ENCODE peak calls at places on chromosomes 12 and 14, in seven cellular contexts. V, N, I, H, X, A and M are unnamed samples.

GRCh38 chr12:99043319-99043914 is 398.3 kb downstream of the APAF1 start:
- DNase-seq in H (peak), V (peak), I (peak), X (peak), N (peak), A (peak), M (peak)

GRCh38 chr12:53289891-53290290 is 5.5 kb upstream of the PFDN5 start:
- DNase-seq in V (peak), N (no peak), A (no peak), X (no peak), I (no peak), H (no peak), M (no peak)

GRCh38 chr12:3172124-3173007 is 95.2 kb downstream of the TSPAN9 start:
- DNase-seq in A (peak), X (no peak), I (no peak), H (no peak), N (peak), V (no peak), M (no peak)

GRCh38 chr12:43255642-43256041 is 296.4 kb downstream of the ADAMTS20 start:
- DNase-seq in I (no peak), V (no peak), A (no peak), H (no peak), X (no peak), N (no peak), M (no peak)

GRCh38 chr12:116727902-116728301 is 10.0 kb downstream of the SPRING1 start:
- DNase-seq in A (no peak), N (no peak), X (no peak), V (no peak), I (no peak), H (no peak), M (no peak)

GRCh38 chr14:104977681-104978647 is at the start of gene AHNAK2:
- DNase-seq in A (peak), N (peak), V (peak), H (no peak), I (peak), X (peak), M (peak)

GRCh38 chr12:6201199-6201608 is 1.0 kb downstream of the CD9 start:
- DNase-seq in A (no peak), V (no peak), H (peak), I (no peak), N (peak), X (no peak), M (no peak)

GRCh38 chr14:99327458-99328250 is 55.7 kb upstream of the BCL11B start:
- DNase-seq in V (no peak), X (no peak), I (no peak), N (no peak), H (no peak), A (no peak), M (no peak)

GRCh38 chr12:13179159-13180074 is 17.1 kb upstream of the EMP1 start:
- DNase-seq in X (peak), N (peak), V (peak), A (peak), I (peak), H (peak), M (no peak)

GRCh38 chr14:93369393-93370266 is 22.6 kb downstream of the COX8C start:
- DNase-seq in X (no peak), H (peak), N (no peak), V (no peak), A (no peak), I (peak), M (peak)

GRCh38 chr12:24408305-24408704 is 458.8 kb upstream of the SOX5 start:
- DNase-seq in V (no peak), H (peak), X (no peak), I (no peak), A (no peak), N (no peak), M (no peak)

GRCh38 chr14:87864356-87865230 is 128.4 kb downstream of the GALC start:
- DNase-seq in N (no peak), I (no peak), A (no peak), H (no peak), X (no peak), V (no peak), M (no peak)

DNA sequence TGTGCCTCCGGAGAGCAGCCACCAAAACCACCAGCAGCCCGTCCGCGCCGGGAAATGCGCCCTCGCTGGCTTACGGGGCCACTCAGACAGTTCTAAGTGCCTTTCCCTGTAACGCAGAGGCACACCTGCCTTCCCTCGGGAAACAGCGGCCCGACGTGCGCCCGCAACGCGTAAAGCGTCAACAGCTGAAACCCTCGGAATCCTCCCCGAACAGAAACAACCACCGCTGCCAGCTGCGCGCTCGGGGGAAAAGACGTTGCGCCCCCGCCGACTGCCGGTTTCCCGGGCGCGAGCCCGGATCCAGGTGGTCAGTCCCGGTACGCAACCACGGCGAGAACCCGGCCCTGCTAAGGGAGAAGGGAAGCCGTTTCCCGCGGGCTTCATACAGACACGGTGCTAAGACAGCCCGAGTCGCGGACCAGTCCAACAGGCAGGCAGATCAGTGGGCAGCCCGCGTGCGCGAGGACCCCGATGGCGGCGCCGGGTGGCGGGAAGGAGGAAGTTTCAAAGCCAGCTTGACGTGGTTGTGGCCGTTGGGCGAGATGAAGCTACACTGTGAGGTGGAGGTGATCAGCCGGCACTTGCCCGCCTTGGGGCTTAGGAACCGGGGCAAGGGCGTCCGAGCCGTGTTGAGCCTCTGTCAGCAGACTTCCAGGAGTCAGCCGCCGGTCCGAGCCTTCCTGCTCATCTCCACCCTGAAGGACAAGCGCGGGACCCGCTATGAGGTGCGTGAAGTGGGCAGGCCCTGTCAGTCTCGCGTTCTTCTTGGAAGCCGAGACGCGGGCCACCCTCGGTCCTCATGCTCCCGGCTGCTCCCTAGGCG is at the start of gene LRR1:
- DNase-seq in H (peak), N (peak), X (peak), V (peak), A (peak), I (peak), M (peak)
- TF ChIP-seq CTCF in H (no peak), N (no peak), X (no peak), V (no peak), A (no peak), I (no peak), M (no peak)

GRCh38 chr12:108568653-108569154 is 6.3 kb downstream of the ISCU start:
- DNase-seq in N (no peak), V (no peak), I (no peak), A (no peak), X (no peak), H (peak), M (no peak)

GRCh38 chr12:108573310-108573709 is 10.9 kb downstream of the ISCU start:
- DNase-seq in X (no peak), A (no peak), I (no peak), N (no peak), V (no peak), H (peak), M (no peak)

GRCh38 chr12:108571604-108572165 is 9.3 kb downstream of the ISCU start:
- DNase-seq in V (no peak), A (no peak), N (no peak), H (no peak), I (no peak), X (no peak), M (no peak)

GRCh38 chr12:108572166-108572790 is 9.9 kb downstream of the ISCU start:
- DNase-seq in A (no peak), H (peak), N (no peak), V (no peak), I (no peak), X (peak), M (no peak)

GRCh38 chr12:108570743-108571603 is 8.6 kb downstream of the ISCU start:
- DNase-seq in H (peak), V (peak), X (peak), N (no peak), A (no peak), I (no peak), M (no peak)
- TF ChIP-seq CTCF in H (peak), V (peak), X (peak), N (no peak), A (no peak), I (peak), M (no peak)

DNA sequence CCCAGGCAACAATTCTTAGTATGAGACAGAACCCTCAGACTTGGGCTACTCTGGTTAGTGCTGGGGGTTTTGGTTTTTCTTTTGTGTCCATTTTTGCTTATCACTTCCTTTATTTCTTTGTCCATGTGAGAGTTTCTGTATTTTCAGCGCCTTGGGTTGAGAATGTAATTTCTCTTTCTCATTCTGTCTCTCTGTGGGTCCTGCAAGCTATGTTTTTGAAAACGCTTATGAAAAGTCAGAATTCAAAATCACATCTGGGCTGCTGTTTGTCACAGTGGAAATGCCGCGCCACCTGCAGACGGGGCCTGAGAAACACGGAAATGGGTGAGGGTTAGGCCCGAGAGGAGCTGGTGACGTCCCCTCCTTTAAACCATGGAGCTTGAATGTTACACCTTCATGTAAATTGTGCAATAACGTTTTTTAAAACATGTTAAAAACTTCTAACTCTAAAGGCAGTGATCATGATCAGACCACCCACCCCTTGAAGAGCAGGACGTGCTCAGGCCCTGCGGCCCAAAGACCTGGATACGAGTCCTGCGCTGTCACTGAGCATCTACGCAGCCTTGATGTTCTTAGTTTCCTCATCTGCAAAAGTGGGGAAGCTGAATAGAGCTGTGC is 26.1 kb downstream of the JDP2 start:
- DNase-seq in H (peak), N (no peak), A (no peak), V (no peak), I (no peak), X (no peak), M (no peak)
- TF ChIP-seq CTCF in H (peak), N (no peak), A (no peak), V (peak), I (no peak), X (no peak), M (no peak)

DNA sequence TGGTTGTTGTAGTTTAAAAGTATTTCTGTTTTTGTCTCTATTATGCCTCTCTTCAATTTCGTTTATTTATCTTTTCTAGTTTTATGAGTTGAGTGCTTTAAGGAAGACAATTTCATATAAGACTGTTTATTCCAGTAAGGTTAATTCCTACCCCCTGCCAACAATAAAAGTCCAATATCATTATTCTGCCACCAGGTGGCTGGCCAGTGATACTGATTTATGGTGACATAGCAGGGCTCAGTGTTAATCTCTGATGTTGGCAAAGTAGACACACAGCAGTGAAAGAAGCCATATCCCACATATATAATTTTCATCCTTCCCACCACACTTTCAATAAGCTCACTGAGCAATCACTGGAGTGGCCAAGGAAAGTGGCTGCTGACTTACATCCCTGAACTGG is 69.0 kb upstream of the BMP4 start:
- DNase-seq in N (no peak), V (peak), I (peak), A (no peak), H (no peak), X (peak), M (no peak)
- TF ChIP-seq CTCF in N (peak), V (peak), I (peak), A (no peak), H (peak), X (peak), M (peak)

GRCh38 chr12:27229367-27229766 is 14.7 kb upstream of the STK38L start:
- DNase-seq in I (no peak), V (no peak), X (no peak), H (no peak), A (no peak), N (no peak), M (no peak)
- TF ChIP-seq CTCF in I (no peak), V (no peak), X (no peak), H (no peak), A (no peak), N (no peak), M (no peak)

GRCh38 chr12:82019533-82019932 is 260.4 kb upstream of the PPFIA2 start:
- DNase-seq in N (no peak), H (peak), A (no peak), I (no peak), X (peak), V (peak), M (no peak)
- TF ChIP-seq CTCF in N (peak), H (peak), A (no peak), I (peak), X (peak), V (peak), M (peak)

DNA sequence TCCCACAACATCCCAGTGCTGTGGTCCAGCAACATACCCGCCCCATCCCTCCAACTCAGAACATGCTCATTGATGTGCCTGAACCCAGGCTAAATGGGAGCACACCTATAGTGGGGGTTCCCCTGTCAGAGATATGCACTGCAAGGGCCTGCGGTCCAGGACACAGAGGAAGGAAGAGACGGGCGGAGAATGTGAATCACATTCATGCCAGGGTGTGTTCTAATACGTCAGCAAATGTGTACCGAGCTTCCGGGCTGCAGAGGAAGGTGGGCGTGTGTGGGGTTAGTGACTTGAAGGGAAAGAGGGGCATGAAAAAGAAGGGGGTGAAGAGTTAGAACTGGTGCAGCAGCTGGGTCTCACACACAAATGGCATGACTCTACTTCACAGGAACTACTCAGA is 83.7 kb downstream of the DPF3 start:
- DNase-seq in I (no peak), A (no peak), N (no peak), X (no peak), H (no peak), V (no peak), M (no peak)
- TF ChIP-seq CTCF in I (no peak), A (no peak), N (no peak), X (no peak), H (no peak), V (no peak), M (no peak)

GRCh38 chr12:46354799-46355194 is 17.8 kb downstream of the SLC38A2 start:
- DNase-seq in N (no peak), I (no peak), H (no peak), A (no peak), X (no peak), V (no peak), M (no peak)

GRCh38 chr12:46351861-46352595 is 20.5 kb downstream of the SLC38A2 start:
- DNase-seq in I (no peak), A (no peak), V (peak), H (no peak), N (no peak), X (no peak), M (no peak)

GRCh38 chr12:46351138-46351537 is 21.4 kb downstream of the SLC38A2 start:
- DNase-seq in I (no peak), H (no peak), V (no peak), X (no peak), A (no peak), N (no peak), M (no peak)

GRCh38 chr12:46356655-46357437 is 15.7 kb downstream of the SLC38A2 start:
- DNase-seq in A (no peak), N (no peak), H (no peak), V (no peak), I (no peak), X (no peak), M (no peak)

DNA sequence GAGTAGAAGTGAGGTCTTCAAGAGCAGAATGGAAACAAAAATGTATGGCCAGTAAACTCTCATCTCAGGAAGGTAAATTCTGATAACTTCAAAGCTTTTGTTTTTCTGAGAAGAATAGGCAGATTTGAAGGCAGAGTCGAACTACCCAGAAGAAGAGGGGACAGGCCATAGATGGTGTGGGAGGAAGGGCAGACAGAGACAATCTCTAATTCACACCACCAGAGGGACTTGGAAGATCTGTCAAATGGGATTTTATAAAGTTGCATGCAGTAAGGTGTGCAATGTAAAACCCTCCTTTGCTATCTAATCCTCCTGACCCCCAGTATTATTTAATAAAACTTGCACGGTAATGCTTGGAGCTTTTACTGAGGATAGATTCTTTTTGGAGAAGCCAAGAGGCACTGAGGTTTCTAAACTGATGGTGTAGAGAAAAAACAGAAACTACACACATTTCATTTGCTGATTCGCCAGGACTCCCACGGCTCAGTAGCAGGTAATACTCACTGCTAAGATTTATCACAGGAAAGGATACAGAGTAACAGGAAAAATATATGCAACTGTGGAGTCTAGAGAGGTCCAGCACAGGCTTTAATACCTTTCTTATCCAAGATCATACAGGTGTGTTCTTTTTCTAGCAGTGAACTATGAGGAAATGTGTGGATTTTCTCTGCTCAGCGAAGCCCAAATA is 18.3 kb downstream of the SLC38A2 start:
- DNase-seq in V (no peak), I (no peak), N (no peak), X (no peak), A (no peak), H (peak), M (no peak)
- TF ChIP-seq CTCF in V (no peak), I (peak), N (no peak), X (peak), A (no peak), H (peak), M (peak)

GRCh38 chr12:118119449-118119879 is 15.7 kb upstream of the VSIG10 start:
- DNase-seq in V (no peak), X (no peak), N (no peak), H (no peak), A (no peak), I (no peak), M (no peak)
- TF ChIP-seq CTCF in V (no peak), X (no peak), N (no peak), H (no peak), A (no peak), I (no peak), M (no peak)

DNA sequence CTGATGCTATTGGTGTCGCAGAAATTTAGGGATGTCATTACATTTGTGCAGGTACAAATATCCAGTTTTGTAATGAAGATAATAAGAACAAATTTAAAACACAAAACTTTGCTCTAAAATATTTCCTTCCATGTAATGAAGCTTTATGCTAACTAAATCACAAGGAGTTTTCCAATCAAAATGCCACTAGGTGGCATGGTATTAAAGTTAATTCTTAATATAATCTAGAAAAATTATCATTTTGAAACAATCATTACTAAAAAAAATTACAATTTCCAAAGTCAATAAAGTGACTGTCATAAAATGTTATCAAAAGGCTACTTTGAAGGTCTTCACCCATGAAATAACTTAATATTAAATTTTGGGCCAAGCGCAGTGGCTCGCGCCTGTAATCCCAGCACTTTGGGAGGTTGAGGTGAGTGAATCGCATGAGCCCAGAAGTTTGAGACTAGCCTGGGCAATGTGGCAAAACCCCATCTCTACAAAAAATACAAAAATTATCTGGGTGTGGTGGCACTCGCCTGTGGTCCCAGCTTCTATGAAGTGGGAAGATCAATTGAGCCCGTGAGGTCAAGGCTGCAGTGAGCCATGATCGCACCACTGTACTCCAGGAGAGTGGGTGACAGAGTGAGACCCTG is 77.4 kb downstream of the KIF21A start:
- DNase-seq in N (no peak), V (peak), I (no peak), X (peak), A (no peak), H (no peak), M (no peak)
- TF ChIP-seq CTCF in N (no peak), V (peak), I (no peak), X (peak), A (no peak), H (peak), M (no peak)